ENCODE peak calls at places on chromosomes 13 and 19, in eight cellular contexts. B is nephron progenitor cell; O is left cardiac atrium; W is activated CD8-positive, alpha-beta T cell treated with anti-CD3 and anti-CD28 coated beads, Interleukin-2, amount 10 ng/mL, durations not matched to agents 7 days and 5 days; L is activated naive CD4-positive, alpha-beta T cell treated with anti-CD3 and anti-CD28 coated beads, Interleukin-2, amount 50 U/mL, for 16 hours; T is Peyer's patch; H is HFF-Myc; A is neural progenitor cell. D is an unnamed sample.

GRCh38 chr19:2823646-2824045 is 4.0 kb downstream of the ZNF554 start:
- DNase-seq in H (no peak), A (no peak), B (no peak), O (no peak), L (no peak), W (no peak), T (no peak), D (no peak)

GRCh38 chr19:17202249-17202648 is 12.9 kb upstream of the USE1 start:
- DNase-seq in W (peak; percentile 32), B (no peak), H (no peak), O (no peak), T (no peak), L (peak; percentile 36), A (no peak), D (no peak)

GRCh38 chr13:114132419-114133121 is at the start of gene RASA3:
- DNase-seq in W (peak; percentile 61), B (peak; percentile 89), L (peak; percentile 56), H (no peak), A (peak; percentile 95), O (peak; percentile 87), T (peak; percentile 75), D (peak; percentile 77)

GRCh38 chr13:113208424-113209335 is at the start of gene PCID2:
- DNase-seq in A (peak; percentile 96), H (no peak), B (peak; percentile 88), T (peak; percentile 89), W (peak; percentile 90), L (peak; percentile 89), O (peak; percentile 93), D (peak; percentile 87)

GRCh38 chr13:113542751-113543424 is 41.7 kb upstream of the TFDP1 start:
- DNase-seq in O (no peak), W (no peak), L (no peak), B (peak; percentile 75), A (peak; percentile 56), H (no peak), T (no peak), D (no peak)

GRCh38 chr19:38043649-38044144 is 136.7 kb downstream of the SIPA1L3 start:
- DNase-seq in B (no peak), O (no peak), H (no peak), T (no peak), L (no peak), W (no peak), A (no peak), D (no peak)

GRCh38 chr13:74145249-74145970 is 11.2 kb upstream of the KLF12 start:
- DNase-seq in A (no peak), H (no peak), L (no peak), T (no peak), W (no peak), B (no peak), O (no peak), D (peak; percentile 39)

GRCh38 chr13:24008679-24009078 is 111.4 kb upstream of the C1QTNF9B start:
- DNase-seq in H (no peak), B (no peak), T (no peak), W (no peak), L (no peak), A (no peak), O (no peak), D (no peak)

GRCh38 chr19:49422407-49423277 is 599 bp downstream of the PTH2 start:
- DNase-seq in B (peak; percentile 84), A (peak; percentile 92), H (no peak), W (peak; percentile 75), T (no peak), L (peak; percentile 42), O (peak; percentile 55), D (peak; percentile 80)